ENCODE peak calls at places on chromosomes 13 and 19, in ten cellular contexts. One of them, this sample, is unnamed.
A peak's percentile ranks its signal among the peaks of the same experiment; 100 is the strongest.

GRCh38 chr13:27038323-27038722 is 133.3 kb downstream of the USP12 start:
- DNase-seq in stimulated activated CD8-positive, alpha-beta memory T cell treated with anti-CD3 and anti-CD28 coated beads, Interleukin-2, amount 100 ng/mL, for 48 hours: no peak
- DNase-seq in anterior cingulate cortex: no peak
- DNase-seq in nucleus accumbens: no peak
- DNase-seq in NCI-H1105: no peak
- DNase-seq in erythroblast: no peak
- DNase-seq in memory B cell: no peak
- DNase-seq in GF-D8: no peak
- DNase-seq in effector memory CD8-positive, alpha-beta T cell: no peak
- DNase-seq in stimulated activated effector memory CD8-positive, alpha-beta T cell treated with anti-CD3 and anti-CD28 coated beads, Interleukin-12 subunit alpha, Interleukin-12 subunit beta, amount 100 ng/mL, for 72 hours: no peak
- DNase-seq in this sample: no peak

GRCh38 chr19:5338661-5339469 is 1.7 kb downstream of the PTPRS start:
- DNase-seq in memory B cell: no peak
- DNase-seq in stimulated activated effector memory CD8-positive, alpha-beta T cell treated with anti-CD3 and anti-CD28 coated beads, Interleukin-12 subunit alpha, Interleukin-12 subunit beta, amount 100 ng/mL, for 72 hours: no peak
- DNase-seq in effector memory CD8-positive, alpha-beta T cell: no peak
- DNase-seq in nucleus accumbens: peak; percentile 18
- DNase-seq in GF-D8: no peak
- DNase-seq in erythroblast: no peak
- DNase-seq in stimulated activated CD8-positive, alpha-beta memory T cell treated with anti-CD3 and anti-CD28 coated beads, Interleukin-2, amount 100 ng/mL, for 48 hours: no peak
- DNase-seq in anterior cingulate cortex: no peak
- DNase-seq in NCI-H1105: peak; percentile 65
- DNase-seq in this sample: no peak

GRCh38 chr19:55443824-55444719 is 972 bp upstream of the SHISA7 start:
- DNase-seq in NCI-H1105: no peak
- DNase-seq in stimulated activated CD8-positive, alpha-beta memory T cell treated with anti-CD3 and anti-CD28 coated beads, Interleukin-2, amount 100 ng/mL, for 48 hours: no peak
- DNase-seq in anterior cingulate cortex: no peak
- DNase-seq in memory B cell: no peak
- DNase-seq in stimulated activated effector memory CD8-positive, alpha-beta T cell treated with anti-CD3 and anti-CD28 coated beads, Interleukin-12 subunit alpha, Interleukin-12 subunit beta, amount 100 ng/mL, for 72 hours: no peak
- DNase-seq in nucleus accumbens: no peak
- DNase-seq in effector memory CD8-positive, alpha-beta T cell: no peak
- DNase-seq in erythroblast: peak; percentile 89
- DNase-seq in GF-D8: no peak
- DNase-seq in this sample: no peak

GRCh38 chr13:111954681-111955411 is 112.1 kb upstream of the SOX1 start:
- DNase-seq in nucleus accumbens: no peak
- DNase-seq in NCI-H1105: no peak
- DNase-seq in stimulated activated CD8-positive, alpha-beta memory T cell treated with anti-CD3 and anti-CD28 coated beads, Interleukin-2, amount 100 ng/mL, for 48 hours: no peak
- DNase-seq in anterior cingulate cortex: no peak
- DNase-seq in memory B cell: no peak
- DNase-seq in GF-D8: no peak
- DNase-seq in effector memory CD8-positive, alpha-beta T cell: no peak
- DNase-seq in stimulated activated effector memory CD8-positive, alpha-beta T cell treated with anti-CD3 and anti-CD28 coated beads, Interleukin-12 subunit alpha, Interleukin-12 subunit beta, amount 100 ng/mL, for 72 hours: no peak
- DNase-seq in erythroblast: no peak
- DNase-seq in this sample: no peak

GRCh38 chr19:40798223-40798996 is 581 bp upstream of the EGLN2 start:
- DNase-seq in erythroblast: peak; percentile 100
- DNase-seq in anterior cingulate cortex: peak; percentile 99
- DNase-seq in effector memory CD8-positive, alpha-beta T cell: peak; percentile 100
- DNase-seq in stimulated activated effector memory CD8-positive, alpha-beta T cell treated with anti-CD3 and anti-CD28 coated beads, Interleukin-12 subunit alpha, Interleukin-12 subunit beta, amount 100 ng/mL, for 72 hours: no peak
- DNase-seq in nucleus accumbens: peak; percentile 99
- DNase-seq in NCI-H1105: peak; percentile 99
- DNase-seq in GF-D8: peak; percentile 99
- DNase-seq in stimulated activated CD8-positive, alpha-beta memory T cell treated with anti-CD3 and anti-CD28 coated beads, Interleukin-2, amount 100 ng/mL, for 48 hours: peak; percentile 100
- DNase-seq in memory B cell: peak; percentile 68
- DNase-seq in this sample: peak; percentile 100

GRCh38 chr13:32025730-32026129 is 5.8 kb upstream of the FRY start:
- DNase-seq in nucleus accumbens: no peak
- DNase-seq in stimulated activated CD8-positive, alpha-beta memory T cell treated with anti-CD3 and anti-CD28 coated beads, Interleukin-2, amount 100 ng/mL, for 48 hours: no peak
- DNase-seq in effector memory CD8-positive, alpha-beta T cell: no peak
- DNase-seq in anterior cingulate cortex: no peak
- DNase-seq in GF-D8: no peak
- DNase-seq in memory B cell: no peak
- DNase-seq in NCI-H1105: no peak
- DNase-seq in erythroblast: no peak
- DNase-seq in stimulated activated effector memory CD8-positive, alpha-beta T cell treated with anti-CD3 and anti-CD28 coated beads, Interleukin-12 subunit alpha, Interleukin-12 subunit beta, amount 100 ng/mL, for 72 hours: no peak
- DNase-seq in this sample: no peak

GRCh38 chr13:112901951-112902651 is 66.9 kb upstream of the MCF2L start:
- DNase-seq in nucleus accumbens: no peak
- DNase-seq in stimulated activated effector memory CD8-positive, alpha-beta T cell treated with anti-CD3 and anti-CD28 coated beads, Interleukin-12 subunit alpha, Interleukin-12 subunit beta, amount 100 ng/mL, for 72 hours: no peak
- DNase-seq in NCI-H1105: no peak
- DNase-seq in stimulated activated CD8-positive, alpha-beta memory T cell treated with anti-CD3 and anti-CD28 coated beads, Interleukin-2, amount 100 ng/mL, for 48 hours: no peak
- DNase-seq in erythroblast: no peak
- DNase-seq in anterior cingulate cortex: no peak
- DNase-seq in memory B cell: no peak
- DNase-seq in effector memory CD8-positive, alpha-beta T cell: no peak
- DNase-seq in GF-D8: no peak
- DNase-seq in this sample: no peak

GRCh38 chr19:38543807-38544568 is 73.8 kb downstream of the MAP4K1 start:
- DNase-seq in nucleus accumbens: peak; percentile 81
- DNase-seq in stimulated activated CD8-positive, alpha-beta memory T cell treated with anti-CD3 and anti-CD28 coated beads, Interleukin-2, amount 100 ng/mL, for 48 hours: no peak
- DNase-seq in stimulated activated effector memory CD8-positive, alpha-beta T cell treated with anti-CD3 and anti-CD28 coated beads, Interleukin-12 subunit alpha, Interleukin-12 subunit beta, amount 100 ng/mL, for 72 hours: no peak
- DNase-seq in memory B cell: no peak
- DNase-seq in GF-D8: no peak
- DNase-seq in effector memory CD8-positive, alpha-beta T cell: no peak
- DNase-seq in NCI-H1105: no peak
- DNase-seq in erythroblast: peak; percentile 93
- DNase-seq in anterior cingulate cortex: peak; percentile 35
- DNase-seq in this sample: no peak

GRCh38 chr19:5805465-5806132 is 732 bp downstream of the NRTN start:
- DNase-seq in NCI-H1105: peak; percentile 81
- DNase-seq in effector memory CD8-positive, alpha-beta T cell: peak; percentile 47
- DNase-seq in memory B cell: peak; percentile 58
- DNase-seq in erythroblast: peak; percentile 65
- DNase-seq in stimulated activated CD8-positive, alpha-beta memory T cell treated with anti-CD3 and anti-CD28 coated beads, Interleukin-2, amount 100 ng/mL, for 48 hours: peak; percentile 40
- DNase-seq in anterior cingulate cortex: no peak
- DNase-seq in stimulated activated effector memory CD8-positive, alpha-beta T cell treated with anti-CD3 and anti-CD28 coated beads, Interleukin-12 subunit alpha, Interleukin-12 subunit beta, amount 100 ng/mL, for 72 hours: peak; percentile 38
- DNase-seq in GF-D8: no peak
- DNase-seq in nucleus accumbens: no peak
- DNase-seq in this sample: peak; percentile 60

GRCh38 chr13:111662451-111662850 is 342.0 kb downstream of the TEX29 start:
- DNase-seq in memory B cell: no peak
- DNase-seq in stimulated activated effector memory CD8-positive, alpha-beta T cell treated with anti-CD3 and anti-CD28 coated beads, Interleukin-12 subunit alpha, Interleukin-12 subunit beta, amount 100 ng/mL, for 72 hours: no peak
- DNase-seq in erythroblast: no peak
- DNase-seq in anterior cingulate cortex: no peak
- DNase-seq in NCI-H1105: no peak
- DNase-seq in effector memory CD8-positive, alpha-beta T cell: no peak
- DNase-seq in GF-D8: no peak
- DNase-seq in nucleus accumbens: no peak
- DNase-seq in stimulated activated CD8-positive, alpha-beta memory T cell treated with anti-CD3 and anti-CD28 coated beads, Interleukin-2, amount 100 ng/mL, for 48 hours: no peak
- DNase-seq in this sample: no peak

GRCh38 chr19:1503089-1503924 is 9.5 kb downstream of the ADAMTSL5 start:
- DNase-seq in effector memory CD8-positive, alpha-beta T cell: peak; percentile 46
- DNase-seq in nucleus accumbens: peak; percentile 25
- DNase-seq in anterior cingulate cortex: no peak
- DNase-seq in memory B cell: peak; percentile 62
- DNase-seq in erythroblast: peak; percentile 81
- DNase-seq in stimulated activated effector memory CD8-positive, alpha-beta T cell treated with anti-CD3 and anti-CD28 coated beads, Interleukin-12 subunit alpha, Interleukin-12 subunit beta, amount 100 ng/mL, for 72 hours: peak; percentile 63
- DNase-seq in stimulated activated CD8-positive, alpha-beta memory T cell treated with anti-CD3 and anti-CD28 coated beads, Interleukin-2, amount 100 ng/mL, for 48 hours: peak; percentile 63
- DNase-seq in NCI-H1105: peak; percentile 44
- DNase-seq in GF-D8: no peak
- DNase-seq in this sample: peak; percentile 55

GRCh38 chr19:795691-796581 is 1.3 kb upstream of the PTBP1 start:
- DNase-seq in anterior cingulate cortex: no peak
- DNase-seq in GF-D8: no peak
- DNase-seq in NCI-H1105: no peak
- DNase-seq in erythroblast: no peak
- DNase-seq in nucleus accumbens: no peak
- DNase-seq in memory B cell: no peak
- DNase-seq in effector memory CD8-positive, alpha-beta T cell: no peak
- DNase-seq in stimulated activated effector memory CD8-positive, alpha-beta T cell treated with anti-CD3 and anti-CD28 coated beads, Interleukin-12 subunit alpha, Interleukin-12 subunit beta, amount 100 ng/mL, for 72 hours: no peak
- DNase-seq in stimulated activated CD8-positive, alpha-beta memory T cell treated with anti-CD3 and anti-CD28 coated beads, Interleukin-2, amount 100 ng/mL, for 48 hours: no peak
- DNase-seq in this sample: no peak

GRCh38 chr13:98068511-98068910 is 74.4 kb upstream of the FARP1 start:
- DNase-seq in nucleus accumbens: no peak
- DNase-seq in NCI-H1105: no peak
- DNase-seq in memory B cell: no peak
- DNase-seq in erythroblast: no peak
- DNase-seq in effector memory CD8-positive, alpha-beta T cell: no peak
- DNase-seq in stimulated activated effector memory CD8-positive, alpha-beta T cell treated with anti-CD3 and anti-CD28 coated beads, Interleukin-12 subunit alpha, Interleukin-12 subunit beta, amount 100 ng/mL, for 72 hours: no peak
- DNase-seq in GF-D8: no peak
- DNase-seq in anterior cingulate cortex: no peak
- DNase-seq in stimulated activated CD8-positive, alpha-beta memory T cell treated with anti-CD3 and anti-CD28 coated beads, Interleukin-2, amount 100 ng/mL, for 48 hours: no peak
- DNase-seq in this sample: no peak

GRCh38 chr19:13763300-13763699 is 1.0 kb upstream of the MRI1 start:
- DNase-seq in memory B cell: no peak
- DNase-seq in stimulated activated effector memory CD8-positive, alpha-beta T cell treated with anti-CD3 and anti-CD28 coated beads, Interleukin-12 subunit alpha, Interleukin-12 subunit beta, amount 100 ng/mL, for 72 hours: no peak
- DNase-seq in NCI-H1105: no peak
- DNase-seq in stimulated activated CD8-positive, alpha-beta memory T cell treated with anti-CD3 and anti-CD28 coated beads, Interleukin-2, amount 100 ng/mL, for 48 hours: no peak
- DNase-seq in anterior cingulate cortex: no peak
- DNase-seq in erythroblast: no peak
- DNase-seq in effector memory CD8-positive, alpha-beta T cell: no peak
- DNase-seq in nucleus accumbens: no peak
- DNase-seq in GF-D8: no peak
- DNase-seq in this sample: no peak

GRCh38 chr13:25660996-25661395 is 289.2 kb downstream of the ATP8A2 start:
- DNase-seq in erythroblast: no peak
- DNase-seq in memory B cell: no peak
- DNase-seq in effector memory CD8-positive, alpha-beta T cell: no peak
- DNase-seq in nucleus accumbens: no peak
- DNase-seq in NCI-H1105: no peak
- DNase-seq in anterior cingulate cortex: no peak
- DNase-seq in GF-D8: no peak
- DNase-seq in stimulated activated CD8-positive, alpha-beta memory T cell treated with anti-CD3 and anti-CD28 coated beads, Interleukin-2, amount 100 ng/mL, for 48 hours: no peak
- DNase-seq in stimulated activated effector memory CD8-positive, alpha-beta T cell treated with anti-CD3 and anti-CD28 coated beads, Interleukin-12 subunit alpha, Interleukin-12 subunit beta, amount 100 ng/mL, for 72 hours: no peak
- DNase-seq in this sample: no peak

GRCh38 chr19:17777840-17778620 is 16.9 kb upstream of the B3GNT3 start:
- DNase-seq in erythroblast: peak; percentile 64
- DNase-seq in NCI-H1105: no peak
- DNase-seq in stimulated activated CD8-positive, alpha-beta memory T cell treated with anti-CD3 and anti-CD28 coated beads, Interleukin-2, amount 100 ng/mL, for 48 hours: peak; percentile 54
- DNase-seq in anterior cingulate cortex: no peak
- DNase-seq in stimulated activated effector memory CD8-positive, alpha-beta T cell treated with anti-CD3 and anti-CD28 coated beads, Interleukin-12 subunit alpha, Interleukin-12 subunit beta, amount 100 ng/mL, for 72 hours: no peak
- DNase-seq in memory B cell: no peak
- DNase-seq in nucleus accumbens: peak; percentile 11
- DNase-seq in effector memory CD8-positive, alpha-beta T cell: no peak
- DNase-seq in GF-D8: no peak
- DNase-seq in this sample: peak; percentile 22

GRCh38 chr19:4581381-4582111 is 22.1 kb upstream of the SEMA6B start:
- DNase-seq in NCI-H1105: peak; percentile 35
- DNase-seq in effector memory CD8-positive, alpha-beta T cell: no peak
- DNase-seq in memory B cell: no peak
- DNase-seq in erythroblast: no peak
- DNase-seq in anterior cingulate cortex: peak; percentile 17
- DNase-seq in GF-D8: no peak
- DNase-seq in stimulated activated CD8-positive, alpha-beta memory T cell treated with anti-CD3 and anti-CD28 coated beads, Interleukin-2, amount 100 ng/mL, for 48 hours: no peak
- DNase-seq in stimulated activated effector memory CD8-positive, alpha-beta T cell treated with anti-CD3 and anti-CD28 coated beads, Interleukin-12 subunit alpha, Interleukin-12 subunit beta, amount 100 ng/mL, for 72 hours: no peak
- DNase-seq in nucleus accumbens: no peak
- DNase-seq in this sample: no peak

GRCh38 chr13:46675016-46675415 is 121.9 kb downstream of the ESD start:
- DNase-seq in stimulated activated effector memory CD8-positive, alpha-beta T cell treated with anti-CD3 and anti-CD28 coated beads, Interleukin-12 subunit alpha, Interleukin-12 subunit beta, amount 100 ng/mL, for 72 hours: no peak
- DNase-seq in NCI-H1105: peak; percentile 47
- DNase-seq in memory B cell: no peak
- DNase-seq in erythroblast: no peak
- DNase-seq in GF-D8: no peak
- DNase-seq in anterior cingulate cortex: no peak
- DNase-seq in nucleus accumbens: no peak
- DNase-seq in stimulated activated CD8-positive, alpha-beta memory T cell treated with anti-CD3 and anti-CD28 coated beads, Interleukin-2, amount 100 ng/mL, for 48 hours: no peak
- DNase-seq in effector memory CD8-positive, alpha-beta T cell: no peak
- DNase-seq in this sample: no peak

GRCh38 chr13:65656740-65657329 is 1573.3 kb downstream of the PCDH9 start:
- DNase-seq in GF-D8: no peak
- DNase-seq in anterior cingulate cortex: no peak
- DNase-seq in effector memory CD8-positive, alpha-beta T cell: no peak
- DNase-seq in memory B cell: no peak
- DNase-seq in stimulated activated CD8-positive, alpha-beta memory T cell treated with anti-CD3 and anti-CD28 coated beads, Interleukin-2, amount 100 ng/mL, for 48 hours: no peak
- DNase-seq in NCI-H1105: peak; percentile 26
- DNase-seq in erythroblast: no peak
- DNase-seq in nucleus accumbens: no peak
- DNase-seq in stimulated activated effector memory CD8-positive, alpha-beta T cell treated with anti-CD3 and anti-CD28 coated beads, Interleukin-12 subunit alpha, Interleukin-12 subunit beta, amount 100 ng/mL, for 72 hours: no peak
- DNase-seq in this sample: no peak

GRCh38 chr13:99363391-99363790 is 56.2 kb upstream of the GPR183 start:
- DNase-seq in stimulated activated effector memory CD8-positive, alpha-beta T cell treated with anti-CD3 and anti-CD28 coated beads, Interleukin-12 subunit alpha, Interleukin-12 subunit beta, amount 100 ng/mL, for 72 hours: no peak
- DNase-seq in stimulated activated CD8-positive, alpha-beta memory T cell treated with anti-CD3 and anti-CD28 coated beads, Interleukin-2, amount 100 ng/mL, for 48 hours: no peak
- DNase-seq in memory B cell: no peak
- DNase-seq in GF-D8: no peak
- DNase-seq in nucleus accumbens: no peak
- DNase-seq in anterior cingulate cortex: no peak
- DNase-seq in effector memory CD8-positive, alpha-beta T cell: no peak
- DNase-seq in erythroblast: no peak
- DNase-seq in NCI-H1105: no peak
- DNase-seq in this sample: no peak

GRCh38 chr19:51440846-51441409 is 17.3 kb downstream of the SIGLEC8 start:
- DNase-seq in anterior cingulate cortex: no peak
- DNase-seq in NCI-H1105: no peak
- DNase-seq in nucleus accumbens: no peak
- DNase-seq in stimulated activated CD8-positive, alpha-beta memory T cell treated with anti-CD3 and anti-CD28 coated beads, Interleukin-2, amount 100 ng/mL, for 48 hours: peak; percentile 52
- DNase-seq in memory B cell: no peak
- DNase-seq in GF-D8: peak; percentile 17
- DNase-seq in stimulated activated effector memory CD8-positive, alpha-beta T cell treated with anti-CD3 and anti-CD28 coated beads, Interleukin-12 subunit alpha, Interleukin-12 subunit beta, amount 100 ng/mL, for 72 hours: peak; percentile 57
- DNase-seq in effector memory CD8-positive, alpha-beta T cell: peak; percentile 9
- DNase-seq in erythroblast: peak; percentile 47
- DNase-seq in this sample: peak; percentile 34

GRCh38 chr19:48754950-48755645 is at the start of gene FGF21:
- DNase-seq in anterior cingulate cortex: no peak
- DNase-seq in NCI-H1105: no peak
- DNase-seq in nucleus accumbens: no peak
- DNase-seq in erythroblast: peak; percentile 56
- DNase-seq in stimulated activated CD8-positive, alpha-beta memory T cell treated with anti-CD3 and anti-CD28 coated beads, Interleukin-2, amount 100 ng/mL, for 48 hours: no peak
- DNase-seq in GF-D8: no peak
- DNase-seq in memory B cell: no peak
- DNase-seq in effector memory CD8-positive, alpha-beta T cell: no peak
- DNase-seq in stimulated activated effector memory CD8-positive, alpha-beta T cell treated with anti-CD3 and anti-CD28 coated beads, Interleukin-12 subunit alpha, Interleukin-12 subunit beta, amount 100 ng/mL, for 72 hours: no peak
- DNase-seq in this sample: no peak

GRCh38 chr13:110921209-110921608 is 6.3 kb upstream of the ANKRD10 start:
- DNase-seq in GF-D8: no peak
- DNase-seq in memory B cell: no peak
- DNase-seq in erythroblast: no peak
- DNase-seq in nucleus accumbens: no peak
- DNase-seq in anterior cingulate cortex: no peak
- DNase-seq in stimulated activated CD8-positive, alpha-beta memory T cell treated with anti-CD3 and anti-CD28 coated beads, Interleukin-2, amount 100 ng/mL, for 48 hours: no peak
- DNase-seq in stimulated activated effector memory CD8-positive, alpha-beta T cell treated with anti-CD3 and anti-CD28 coated beads, Interleukin-12 subunit alpha, Interleukin-12 subunit beta, amount 100 ng/mL, for 72 hours: no peak
- DNase-seq in NCI-H1105: no peak
- DNase-seq in effector memory CD8-positive, alpha-beta T cell: no peak
- DNase-seq in this sample: no peak